ENCODE peak calls at places on chromosome 16, in seven cellular contexts. W is fibroblast of lung, E is NB4, A is tibial artery, G is astrocyte, X is adrenal gland, H is AG10803. P is an unnamed sample.

GRCh38 chr16:86306046-86306644 is 204.2 kb upstream of the FOXF1 start:
- DNase-seq in E (no peak), X (no peak), H (peak), A (no peak), G (peak), W (peak), P (no peak)

GRCh38 chr16:63720848-63721247 is 1401.0 kb downstream of the CDH11 start:
- DNase-seq in W (no peak), A (no peak), G (no peak), H (no peak), X (no peak), E (no peak), P (peak)

GRCh38 chr16:83561876-83562275 is 245.9 kb upstream of the HSBP1 start:
- DNase-seq in X (no peak), H (peak), E (peak), A (no peak), W (peak), G (peak), P (peak)

GRCh38 chr16:68190099-68190498 is 45.8 kb downstream of the ESRP2 start:
- DNase-seq in A (no peak), G (no peak), E (peak), X (no peak), W (no peak), H (peak), P (no peak)

GRCh38 chr16:86211800-86212199 is 298.5 kb upstream of the FOXF1 start:
- DNase-seq in H (no peak), G (no peak), E (peak), A (no peak), W (no peak), X (no peak), P (no peak)

GRCh38 chr16:58500329-58501241 is 642 bp downstream of the NDRG4 start:
- DNase-seq in X (no peak), W (no peak), G (no peak), A (peak), E (no peak), H (no peak), P (no peak)

GRCh38 chr16:4936991-4937781 is at the start of gene PPL:
- DNase-seq in W (no peak), A (peak), E (no peak), G (no peak), H (no peak), X (peak), P (no peak)

GRCh38 chr16:4212207-4212933 is 29.5 kb downstream of the SRL start:
- DNase-seq in X (no peak), E (no peak), W (no peak), A (peak), G (no peak), H (no peak), P (no peak)

GRCh38 chr16:54175552-54176375 is 110.8 kb downstream of the IRX3 start:
- DNase-seq in A (no peak), G (peak), W (peak), X (no peak), H (peak), E (peak), P (peak)

GRCh38 chr16:88941051-88941932 is 35.7 kb downstream of the CBFA2T3 start:
- DNase-seq in W (no peak), G (no peak), X (no peak), A (no peak), E (peak), H (no peak), P (no peak)

GRCh38 chr16:50694206-50694605 is 800 bp downstream of the NOD2 start:
- DNase-seq in G (no peak), W (no peak), X (peak), H (no peak), A (peak), E (no peak), P (no peak)

GRCh38 chr16:9541723-9542122 is 450.3 kb downstream of the HAPSTR1 start:
- DNase-seq in X (no peak), E (no peak), H (no peak), A (no peak), W (no peak), G (no peak), P (no peak)

GRCh38 chr16:51393381-51394005 is 242.4 kb upstream of the SALL1 start:
- DNase-seq in H (no peak), E (no peak), A (no peak), G (peak), W (peak), X (no peak), P (peak)

GRCh38 chr16:48561960-48562393 is 48.0 kb downstream of the N4BP1 start:
- DNase-seq in W (peak), H (peak), G (peak), E (no peak), X (peak), A (no peak), P (peak)

GRCh38 chr16:88804552-88805339 is 1.2 kb downstream of the CDT1 start:
- DNase-seq in A (peak), X (no peak), G (no peak), H (no peak), W (no peak), E (peak), P (no peak)

GRCh38 chr16:86714166-86714565 is 135.8 kb downstream of the FOXL1 start:
- DNase-seq in H (no peak), G (no peak), W (no peak), A (no peak), E (peak), X (no peak), P (peak)

GRCh38 chr16:3058173-3059030 is 7.0 kb upstream of the IL32 start:
- DNase-seq in W (no peak), X (no peak), E (peak), H (peak), A (no peak), G (no peak), P (peak)

GRCh38 chr16:51133130-51133529 is 17.9 kb downstream of the SALL1 start:
- DNase-seq in A (no peak), W (no peak), X (no peak), E (no peak), G (no peak), H (no peak), P (no peak)

GRCh38 chr16:48161906-48162305 is 6.1 kb upstream of the ABCC12 start:
- DNase-seq in H (no peak), W (no peak), A (no peak), G (no peak), X (no peak), E (peak), P (no peak)

GRCh38 chr16:87701066-87701425 is 64.7 kb downstream of the KLHDC4 start:
- DNase-seq in H (no peak), X (no peak), G (no peak), W (no peak), E (no peak), A (no peak), P (no peak)

GRCh38 chr16:68144008-68144407 is 58.8 kb downstream of the NFATC3 start:
- DNase-seq in E (no peak), W (no peak), X (no peak), G (no peak), H (peak), A (no peak), P (no peak)

GRCh38 chr16:4465977-4466779 is 8.2 kb downstream of the NMRAL1 start:
- DNase-seq in A (no peak), X (no peak), W (no peak), G (no peak), H (no peak), E (no peak), P (peak)

GRCh38 chr16:67652578-67653130 is 7.4 kb downstream of the ACD start:
- DNase-seq in X (no peak), W (no peak), A (no peak), E (peak), G (no peak), H (no peak), P (no peak)

GRCh38 chr16:57132470-57132869 is 40.1 kb downstream of the CPNE2 start:
- DNase-seq in E (peak), G (no peak), A (no peak), H (no peak), W (no peak), X (no peak), P (no peak)

GRCh38 chr16:57133101-57133500 is 40.7 kb downstream of the CPNE2 start:
- DNase-seq in X (no peak), A (no peak), W (no peak), E (no peak), G (no peak), H (no peak), P (no peak)

GRCh38 chr16:57137043-57137442 is 44.7 kb downstream of the CPNE2 start:
- DNase-seq in E (no peak), X (no peak), A (no peak), H (no peak), G (no peak), W (no peak), P (no peak)

GRCh38 chr16:57133911-57134310 is 41.5 kb downstream of the CPNE2 start:
- DNase-seq in G (no peak), A (no peak), X (no peak), W (no peak), H (no peak), E (no peak), P (no peak)

DNA sequence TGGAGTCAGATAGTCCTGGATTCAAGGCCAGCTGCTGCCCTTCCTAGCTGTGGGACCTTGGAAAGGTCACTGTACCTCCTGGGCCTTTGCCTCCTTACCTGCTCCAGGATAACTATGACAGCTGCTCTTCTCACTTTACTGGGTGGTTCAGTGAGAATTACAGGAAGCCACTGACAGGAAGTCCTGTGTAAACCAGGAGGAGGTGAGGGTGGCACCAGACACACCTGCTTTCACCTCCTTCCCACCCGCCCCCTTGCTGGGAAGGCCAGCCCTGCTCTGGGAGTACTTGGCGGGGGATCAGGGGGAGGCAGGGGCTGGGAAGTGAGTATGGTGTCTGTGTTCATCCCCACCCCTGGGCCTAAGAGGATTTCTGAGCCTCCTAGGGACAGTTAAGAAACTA is 42.6 kb downstream of the CPNE2 start:
- DNase-seq in H (no peak), A (no peak), G (no peak), E (no peak), X (no peak), W (no peak), P (no peak)
- H3K4me3 ChIP-seq in H (no peak), A (no peak), G (no peak), E (no peak), X (no peak), W (no peak), P (no peak)

GRCh38 chr16:69396187-69397061 is 10.6 kb upstream of the TERF2 start:
- DNase-seq in G (peak), E (peak), A (peak), X (peak), H (peak), W (peak), P (peak)
- TF ChIP-seq CTCF in G (peak), E (peak), A (peak), X (peak), H (peak), W (peak), P (peak)

GRCh38 chr16:16006650-16007049 is 57.2 kb downstream of the ABCC1 start:
- DNase-seq in A (no peak), G (no peak), E (no peak), X (no peak), W (no peak), H (no peak), P (no peak)

GRCh38 chr16:16005725-16006124 is 56.3 kb downstream of the ABCC1 start:
- DNase-seq in E (no peak), G (no peak), X (no peak), H (no peak), A (no peak), W (no peak), P (no peak)

GRCh38 chr16:16009396-16009795 is 60.0 kb downstream of the ABCC1 start:
- DNase-seq in A (no peak), W (no peak), G (no peak), X (no peak), E (no peak), H (no peak), P (no peak)

GRCh38 chr16:16008666-16009065 is 59.2 kb downstream of the ABCC1 start:
- DNase-seq in X (no peak), A (no peak), G (no peak), E (no peak), W (no peak), H (no peak), P (no peak)

DNA sequence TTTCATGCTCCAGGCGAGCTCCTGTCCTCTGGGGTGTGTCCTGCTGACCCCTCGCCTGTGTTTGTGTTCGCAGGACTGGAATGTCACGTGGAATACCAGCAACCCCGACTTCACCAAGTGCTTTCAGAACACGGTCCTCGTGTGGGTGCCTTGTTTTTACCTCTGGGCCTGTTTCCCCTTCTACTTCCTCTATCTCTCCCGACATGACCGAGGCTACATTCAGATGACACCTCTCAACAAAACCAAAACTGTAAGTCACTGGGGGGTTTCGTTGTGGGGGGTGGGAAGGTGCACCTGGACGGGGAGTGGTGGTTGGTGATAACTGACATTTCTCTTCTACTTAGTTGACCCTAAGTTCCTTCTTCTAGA is 58.3 kb downstream of the ABCC1 start:
- DNase-seq in X (no peak), G (no peak), A (no peak), W (no peak), E (no peak), H (no peak), P (no peak)
- H3K4me3 ChIP-seq in X (no peak), G (no peak), A (no peak), W (no peak), E (no peak), H (no peak), P (no peak)

GRCh38 chr16:2005646-2006045 is 4.0 kb downstream of the ZNF598 start:
- DNase-seq in A (no peak), W (no peak), E (no peak), H (peak), G (no peak), X (no peak), P (no peak)
- TF ChIP-seq CTCF in A (no peak), W (no peak), E (no peak), H (no peak), G (no peak), X (no peak), P (no peak)

GRCh38 chr16:6250516-6250915 is 1082.1 kb upstream of the RBFOX1 start:
- DNase-seq in H (no peak), W (no peak), G (no peak), A (no peak), E (no peak), X (no peak), P (no peak)

GRCh38 chr16:6249863-6250262 is 1082.8 kb upstream of the RBFOX1 start:
- DNase-seq in A (no peak), G (no peak), X (no peak), H (no peak), E (no peak), W (no peak), P (no peak)

GRCh38 chr16:6247771-6248170 is 1084.9 kb upstream of the RBFOX1 start:
- DNase-seq in G (no peak), E (no peak), A (no peak), H (no peak), X (no peak), W (no peak), P (no peak)

DNA sequence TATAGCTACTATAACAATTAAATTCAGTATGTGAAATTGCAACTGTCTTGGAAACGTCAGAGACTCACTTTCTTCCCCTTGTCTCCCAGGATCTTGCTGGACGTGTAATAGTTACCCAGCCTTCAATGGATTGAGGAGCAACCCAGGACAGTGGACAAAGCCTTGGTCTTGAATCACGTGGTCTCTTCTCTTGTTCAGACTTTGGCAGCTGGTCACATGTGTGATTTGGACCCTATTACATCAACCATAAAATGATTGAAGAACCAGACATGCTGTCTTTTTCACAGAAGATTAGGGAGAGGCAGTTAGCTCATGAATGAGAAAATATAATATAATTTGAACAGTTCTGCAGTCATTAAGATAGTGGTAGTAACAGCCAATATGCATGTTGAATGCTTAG is 1085.5 kb upstream of the RBFOX1 start:
- DNase-seq in W (no peak), X (no peak), E (no peak), G (no peak), A (no peak), H (no peak), P (no peak)
- H3K4me3 ChIP-seq in W (no peak), X (no peak), E (no peak), G (no peak), A (no peak), H (no peak), P (no peak)

DNA sequence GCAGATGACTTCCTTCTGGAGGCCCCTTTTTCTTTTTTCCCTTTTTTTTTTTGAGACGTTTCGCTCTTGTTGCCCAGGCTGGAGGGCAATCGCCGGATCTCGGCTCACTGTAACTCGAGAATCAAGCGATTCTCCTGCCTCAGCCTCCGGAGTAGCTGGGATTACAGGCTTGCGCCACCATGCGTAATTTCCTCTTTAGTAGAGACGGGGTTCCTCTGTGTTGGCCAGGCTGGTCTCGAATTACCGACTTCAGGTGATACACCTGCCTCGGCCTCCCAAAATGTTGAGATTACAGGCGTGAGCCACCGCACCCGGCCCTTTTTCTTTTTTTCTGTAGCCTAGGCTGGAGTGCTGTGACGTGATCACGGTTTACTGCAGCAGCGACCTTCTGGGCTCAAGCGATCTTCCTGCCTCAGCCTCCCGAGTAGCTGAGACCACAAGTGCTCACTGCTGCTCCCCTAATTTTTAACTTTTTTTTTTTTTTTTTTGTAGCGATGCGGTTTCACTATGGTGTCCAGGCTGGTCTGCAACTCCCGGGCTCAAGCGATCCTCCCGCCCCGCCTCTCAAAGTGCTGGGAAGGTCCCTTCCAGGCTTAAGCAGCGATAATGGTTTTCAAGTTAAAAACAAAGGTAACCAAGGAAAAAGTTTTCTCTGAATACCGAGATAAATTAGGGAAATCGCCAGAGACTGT is 956 bp upstream of the IST1 start:
- DNase-seq in E (peak), G (peak), H (peak), W (peak), A (peak), X (peak), P (peak)
- TF ChIP-seq CTCF in E (peak), G (no peak), H (peak), W (no peak), A (no peak), X (no peak), P (peak)

GRCh38 chr16:11329080-11329491 is 16.2 kb upstream of the RMI2 start:
- DNase-seq in W (peak), E (no peak), X (no peak), G (no peak), H (peak), A (no peak), P (no peak)
- H3K4me3 ChIP-seq in W (peak), E (no peak), X (no peak), G (peak), H (peak), A (no peak), P (peak)

GRCh38 chr16:29678691-29679267 is at the start of gene QPRT:
- DNase-seq in E (no peak), W (peak), A (no peak), H (peak), X (peak), G (peak), P (peak)

GRCh38 chr16:29676989-29677388 is 2.0 kb upstream of the QPRT start:
- DNase-seq in H (no peak), A (no peak), G (no peak), X (no peak), E (no peak), W (no peak), P (no peak)

GRCh38 chr16:29674188-29674587 is 4.8 kb upstream of the QPRT start:
- DNase-seq in A (no peak), W (peak), G (peak), E (peak), X (peak), H (peak), P (peak)

GRCh38 chr16:29673501-29673900 is 5.5 kb upstream of the QPRT start:
- DNase-seq in G (no peak), A (no peak), E (no peak), W (no peak), H (no peak), X (no peak), P (no peak)

DNA sequence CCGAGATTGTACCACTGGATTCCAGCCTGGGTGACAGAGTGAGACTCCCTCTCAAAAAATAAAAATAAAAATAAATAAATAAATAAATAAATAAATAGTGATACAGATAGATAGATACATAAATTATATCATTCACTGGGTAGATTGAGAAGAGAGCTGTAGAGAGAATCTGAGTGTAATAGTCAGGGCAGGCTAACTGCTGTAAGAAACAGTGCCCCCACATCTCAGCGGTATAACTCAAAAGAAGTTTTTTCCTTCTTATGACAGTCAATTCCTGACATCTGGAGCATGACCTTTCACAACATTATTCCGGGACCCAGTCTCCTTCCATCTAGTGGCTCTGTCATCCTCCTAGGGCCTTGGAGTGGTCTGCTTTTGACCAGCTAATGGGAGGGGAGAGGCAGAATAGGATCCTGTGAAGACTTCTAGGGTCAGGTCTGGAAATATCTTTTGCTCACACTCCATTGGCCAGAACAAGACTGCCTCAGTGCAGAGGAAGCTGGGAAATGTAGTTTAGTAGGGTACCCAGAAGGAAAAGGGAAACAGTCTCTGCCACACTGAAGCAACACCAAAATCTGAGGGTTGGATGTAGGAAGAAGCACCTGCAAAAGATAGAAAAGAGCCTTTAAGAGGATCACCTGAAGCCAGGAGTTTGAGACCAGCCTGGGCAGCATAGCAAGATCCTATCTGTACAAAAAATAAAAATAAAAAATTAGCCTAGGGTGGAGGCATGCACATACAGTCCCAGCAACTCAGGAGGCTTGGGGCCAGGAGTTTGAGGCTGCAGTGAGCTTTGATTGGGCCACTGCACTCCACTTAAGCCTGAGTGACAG is 3.0 kb upstream of the QPRT start:
- DNase-seq in X (no peak), H (peak), A (no peak), E (peak), G (no peak), W (peak), P (peak)
- TF ChIP-seq CTCF in X (no peak), H (no peak), A (no peak), E (no peak), G (no peak), W (no peak), P (no peak)

P was measured in fibroblast of pulmonary artery.